ENCODE peak calls at places on chromosomes 5 and 9, in four cellular contexts. M is NCI-H2029 treated with DMSO at 0.1 percent for 48 hours, Z is fibroblast of lung, P is putamen. S is an unnamed sample.

GRCh38 chr5:169893586-169893985 is 86.7 kb downstream of the INSYN2B start:
- DNase-seq in M (no peak), P (no peak), Z (peak), S (no peak)

GRCh38 chr5:113293613-113294340 is 141.0 kb downstream of the TSSK1B start:
- DNase-seq in Z (peak), P (no peak), M (no peak), S (no peak)

GRCh38 chr9:93088656-93089015 is 7.4 kb upstream of the CARD19 start:
- DNase-seq in P (no peak), M (no peak), Z (no peak), S (no peak)

GRCh38 chr9:123686131-123686848 is 243.6 kb downstream of the DENND1A start:
- DNase-seq in P (no peak), M (peak), Z (peak), S (no peak)

GRCh38 chr5:151618907-151619306 is 27.8 kb upstream of the FAT2 start:
- DNase-seq in M (no peak), Z (no peak), P (no peak), S (no peak)

GRCh38 chr9:34254966-34255825 is 73.9 kb downstream of the KIF24 start:
- DNase-seq in M (no peak), Z (no peak), P (no peak), S (no peak)

GRCh38 chr5:40511801-40512200 is 167.9 kb upstream of the PTGER4 start:
- DNase-seq in Z (no peak), M (no peak), P (no peak), S (no peak)

GRCh38 chr5:16577677-16578076 is 39.1 kb downstream of the RETREG1 start:
- DNase-seq in M (no peak), P (no peak), Z (no peak), S (no peak)

GRCh38 chr9:112072721-112073553 is 102.2 kb downstream of the SUSD1 start:
- DNase-seq in M (no peak), Z (peak), P (no peak), S (no peak)

GRCh38 chr5:171226096-171226495 is 83.0 kb upstream of the TLX3 start:
- DNase-seq in M (no peak), P (no peak), Z (no peak), S (no peak)

GRCh38 chr5:91955610-91956009 is 572.5 kb upstream of the ARRDC3 start:
- DNase-seq in P (no peak), Z (peak), M (no peak), S (no peak)

GRCh38 chr5:132150565-132150964 is 77.0 kb downstream of the CSF2 start:
- DNase-seq in M (no peak), Z (no peak), P (no peak), S (no peak)